ENCODE peak calls at places on chromosome 10, in five cellular contexts. J is CD8-positive, alpha-beta memory T cell; N is A549; R is NCI-H1436; Y is T-helper 1 cell. Q is an unnamed sample.

GRCh38 chr10:110491346-110491745 is 6.4 kb upstream of the DUSP5 start:
- DNase-seq in N (no peak), Y (no peak), J (no peak), R (no peak), Q (no peak)

GRCh38 chr10:4767033-4767814 is 58.8 kb upstream of the AKR1E2 start:
- DNase-seq in Y (no peak), R (no peak), N (peak), J (peak), Q (peak)

GRCh38 chr10:80199828-80200227 is 5.5 kb downstream of the ANXA11 start:
- DNase-seq in R (no peak), N (no peak), Y (no peak), J (no peak), Q (no peak)

GRCh38 chr10:129694633-129695356 is 227.8 kb downstream of the MGMT start:
- DNase-seq in Y (no peak), J (no peak), R (no peak), N (no peak), Q (no peak)

GRCh38 chr10:35387768-35388167 is 51.5 kb downstream of the CCNY start:
- DNase-seq in R (no peak), J (no peak), N (no peak), Y (no peak), Q (no peak)

GRCh38 chr10:102601639-102602038 is 42.6 kb upstream of the TRIM8 start:
- DNase-seq in N (no peak), Y (no peak), R (no peak), J (no peak), Q (no peak)

GRCh38 chr10:7251696-7252465 is 159.0 kb downstream of the SFMBT2 start:
- DNase-seq in Y (no peak), J (no peak), R (no peak), N (no peak), Q (no peak)

GRCh38 chr10:83908987-83909386 is 230.3 kb upstream of the GHITM start:
- DNase-seq in Y (no peak), R (no peak), N (no peak), J (no peak), Q (peak)

GRCh38 chr10:77598606-77599005 is 39.0 kb downstream of the KCNMA1 start:
- DNase-seq in J (no peak), Y (no peak), R (no peak), N (no peak), Q (no peak)

Q was measured in NCI-H748 treated with DMSO at 0.1 percent for 48 hours.